ENCODE peak calls at places on chromosomes 4 and X, in six cellular contexts. W is DMS153; U is activated T-cell treated with anti-CD3 and anti-CD28 coated beads, Interleukin-2, amount 50 U/mL, for 4 hours; T is endodermal cell; J is activated gamma-delta T cell treated with Interleukin-2 at 50 U/mL for 16 hours; D is GDM1. K is an unnamed sample.
A peak's percentile ranks its signal among the peaks of the same experiment; 100 is the strongest.

GRCh38 chr4:124459922-124460301 is 252.6 kb downstream of the ANKRD50 start:
- DNase-seq in D (no peak), T (no peak), J (no peak), U (no peak), W (no peak), K (no peak)

GRCh38 chr4:82905205-82905604 is 4.7 kb downstream of the THAP9 start:
- DNase-seq in D (no peak), W (no peak), J (no peak), U (no peak), T (no peak), K (no peak)

GRCh38 chr4:3475041-3475712 is 12.1 kb downstream of the DOK7 start:
- DNase-seq in W (no peak), T (no peak), U (no peak), J (no peak), D (no peak), K (no peak)

GRCh38 chrX:45710081-45710801 is 509.6 kb upstream of the DIPK2B start:
- DNase-seq in U (peak; percentile 10), T (no peak), W (no peak), D (peak; percentile 58), J (no peak), K (no peak)

GRCh38 chrX:96889726-96890125 is 6.0 kb downstream of the RPA4 start:
- DNase-seq in U (no peak), T (no peak), D (no peak), J (no peak), W (no peak), K (no peak)

GRCh38 chrX:40651620-40652223 is 4.4 kb upstream of the CXorf38 start:
- DNase-seq in J (peak; percentile 83), U (peak; percentile 78), T (peak; percentile 87), D (peak; percentile 6), W (no peak), K (peak; percentile 5)

GRCh38 chrX:1475881-1476280 is 23.2 kb upstream of the ASMTL start:
- DNase-seq in T (peak; percentile 31), W (no peak), U (no peak), D (no peak), J (no peak), K (no peak)

GRCh38 chr4:39362827-39363226 is 3.3 kb downstream of the RFC1 start:
- DNase-seq in D (no peak), J (no peak), T (no peak), U (no peak), W (no peak), K (no peak)

GRCh38 chrX:119238557-119238956 is 2.5 kb downstream of the PGRMC1 start:
- DNase-seq in J (no peak), D (no peak), W (no peak), T (no peak), U (no peak), K (no peak)

GRCh38 chr4:159317203-159317602 is 214.3 kb downstream of the RAPGEF2 start:
- DNase-seq in W (no peak), J (no peak), U (no peak), D (no peak), T (no peak), K (no peak)

GRCh38 chrX:68826113-68826980 is 2.5 kb upstream of the EFNB1 start:
- DNase-seq in J (no peak), W (no peak), D (no peak), T (no peak), U (no peak), K (no peak)

GRCh38 chrX:141924293-141924692 is 20.6 kb downstream of the MAGEC1 start:
- DNase-seq in J (no peak), D (no peak), T (no peak), W (no peak), U (no peak), K (no peak)

GRCh38 chr4:5041609-5042234 is 9.6 kb upstream of the STK32B start:
- DNase-seq in U (no peak), W (no peak), T (no peak), D (no peak), J (no peak), K (no peak)

GRCh38 chr4:103011378-103012025 is 8.0 kb downstream of the SLC9B1 start:
- DNase-seq in U (no peak), J (no peak), T (peak; percentile 55), W (no peak), D (no peak), K (no peak)

GRCh38 chr4:18034099-18034498 is 12.5 kb upstream of the LCORL start:
- DNase-seq in W (no peak), U (no peak), T (no peak), J (no peak), D (no peak), K (no peak)

GRCh38 chr4:40307627-40308497 is 27.3 kb upstream of the CHRNA9 start:
- DNase-seq in W (no peak), D (no peak), U (peak; percentile 66), T (peak; percentile 75), J (peak; percentile 68), K (no peak)